ENCODE peak calls at places on chromosomes 12 and 14, in ten cellular contexts. J is testis, M is lung, I is transverse colon, B is coronary artery, S is Panc1, K is dorsolateral prefrontal cortex, C is tibial artery, W is stomach, Z is spleen. A is an unnamed sample.

GRCh38 chr12:92552412-92553108 is 150.2 kb upstream of the PLEKHG7 start:
- DNase-seq in I (no peak), B (no peak), W (no peak), K (no peak), J (no peak), S (no peak), Z (no peak), M (no peak), C (no peak), A (no peak)

GRCh38 chr14:104794099-104794498 is 1.4 kb downstream of the AKT1 start:
- DNase-seq in K (no peak), M (peak), B (no peak), C (no peak), S (no peak), I (peak), Z (peak), W (peak), J (peak), A (no peak)

GRCh38 chr12:91506461-91506860 is 323.8 kb upstream of the DCN start:
- DNase-seq in I (no peak), M (no peak), J (no peak), S (no peak), C (no peak), Z (no peak), K (no peak), W (no peak), B (no peak), A (no peak)

GRCh38 chr14:57492859-57493258 is 798 bp downstream of the CCDC198 start:
- DNase-seq in C (no peak), I (no peak), W (no peak), B (no peak), K (no peak), J (no peak), Z (no peak), S (no peak), M (no peak), A (no peak)

GRCh38 chr12:80513211-80513610 is 69.2 kb downstream of the PTPRQ start:
- DNase-seq in I (no peak), C (no peak), J (peak), Z (peak), K (no peak), W (no peak), S (no peak), M (no peak), B (no peak), A (no peak)

GRCh38 chr12:47751561-47751960 is 7.1 kb downstream of the RAPGEF3 start:
- DNase-seq in B (no peak), C (no peak), Z (no peak), K (no peak), S (no peak), I (no peak), J (no peak), M (no peak), W (no peak), A (no peak)

GRCh38 chr12:90959538-90960139 is 4.7 kb upstream of the CCER1 start:
- DNase-seq in M (no peak), Z (no peak), J (peak), I (no peak), K (no peak), W (no peak), B (no peak), S (no peak), C (no peak), A (no peak)

GRCh38 chr14:95111507-95112164 is 45.7 kb downstream of the DICER1 start:
- DNase-seq in I (no peak), B (no peak), C (no peak), J (no peak), W (no peak), Z (no peak), S (no peak), M (no peak), K (no peak), A (no peak)

DNA sequence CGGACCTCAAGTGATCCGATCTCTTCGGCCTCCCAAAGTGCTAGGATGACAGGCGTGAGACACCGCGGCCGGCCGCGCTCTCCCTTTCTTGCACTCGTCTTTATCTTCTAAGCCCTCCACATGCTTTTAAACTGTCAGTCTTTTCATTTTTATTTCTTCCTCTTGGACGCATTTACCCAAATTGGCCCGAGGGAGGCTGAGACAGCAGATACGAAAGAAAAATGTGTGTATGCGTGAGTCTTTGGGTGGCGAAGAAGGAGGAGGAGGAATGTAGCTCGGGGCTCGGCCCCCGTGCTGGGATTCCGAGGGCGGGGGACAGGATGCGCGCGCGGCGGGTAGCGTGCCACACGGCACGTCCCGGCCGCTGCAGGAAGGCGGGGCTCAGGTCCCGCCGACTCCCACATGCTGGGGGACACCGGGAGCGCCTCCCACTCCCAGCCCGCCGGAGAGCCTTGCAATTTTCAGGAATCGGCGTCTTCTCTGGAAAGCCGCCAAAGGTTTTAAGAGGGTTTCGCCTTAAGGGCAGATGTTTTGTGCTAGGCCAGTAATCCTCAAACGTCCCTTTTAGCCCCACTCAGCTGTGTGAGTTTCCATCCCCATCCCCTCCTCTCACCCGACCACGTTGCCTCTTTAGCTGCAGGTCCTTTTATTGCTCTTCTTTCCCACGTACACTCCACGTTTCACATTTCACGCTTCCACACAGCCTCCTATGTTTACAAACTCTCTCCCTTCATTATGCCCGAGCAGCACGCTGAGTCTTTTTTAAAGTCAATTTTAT is 34.7 kb upstream of the SLC2A3 start:
- DNase-seq in Z (peak), M (peak), W (peak), B (peak), K (peak), C (peak), I (peak), S (no peak), J (peak), A (peak)
- TF ChIP-seq CTCF in Z (no peak), M (no peak), W (no peak), B (no peak), K (no peak), C (no peak), I (no peak), S (no peak), J (no peak), A (no peak)

DNA sequence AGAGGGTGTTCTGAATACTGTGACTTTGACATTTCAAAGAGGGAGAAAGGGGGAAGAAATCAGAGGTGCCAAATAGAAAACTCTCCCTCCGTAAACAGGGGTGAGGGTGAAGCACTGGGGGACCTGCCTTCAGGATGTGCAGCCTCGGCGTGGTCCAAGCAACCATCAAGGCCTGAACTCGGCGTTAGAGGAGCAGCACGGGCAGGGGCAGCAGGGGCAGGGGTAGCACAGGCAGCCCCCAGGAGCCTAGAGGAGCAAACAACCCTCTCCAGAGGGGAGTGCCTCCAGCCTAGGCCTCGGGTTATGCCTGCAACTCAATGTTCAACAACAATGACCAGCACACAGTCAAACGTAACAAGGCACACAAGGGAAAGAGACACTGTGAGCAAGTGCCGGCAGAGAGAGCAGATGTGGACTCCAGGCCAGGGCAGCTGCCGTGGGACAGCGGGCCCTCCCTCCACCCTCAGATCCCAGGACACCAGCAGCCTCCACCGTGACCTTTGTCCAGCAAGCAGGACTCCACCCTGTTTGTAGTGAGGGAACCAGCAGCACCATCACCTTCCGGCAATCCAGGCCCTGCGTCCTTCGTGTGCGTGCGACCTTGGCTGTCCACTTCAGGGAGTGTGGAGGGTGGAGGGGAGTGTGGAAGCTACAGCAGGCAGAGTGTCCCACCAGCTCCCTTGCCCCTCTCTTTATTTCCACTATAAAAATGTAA is 18.0 kb downstream of the GALNT9 start:
- DNase-seq in C (no peak), M (no peak), S (no peak), K (no peak), I (no peak), B (no peak), Z (no peak), W (no peak), J (no peak), A (no peak)
- H3K4me3 ChIP-seq in C (no peak), M (no peak), S (no peak), K (no peak), I (no peak), B (no peak), Z (no peak), W (no peak), J (no peak), A (no peak)

GRCh38 chr12:103558879-103559278 is 28.2 kb upstream of the STAB2 start:
- DNase-seq in K (no peak), C (no peak), W (no peak), J (no peak), M (no peak), S (no peak), B (no peak), Z (no peak), I (no peak), A (no peak)

GRCh38 chr12:103561174-103561573 is 25.9 kb upstream of the STAB2 start:
- DNase-seq in B (no peak), W (no peak), M (no peak), I (no peak), C (no peak), K (no peak), Z (no peak), J (no peak), S (no peak), A (no peak)

GRCh38 chr12:103560604-103561101 is 26.4 kb upstream of the STAB2 start:
- DNase-seq in S (peak), B (no peak), J (no peak), Z (no peak), K (no peak), W (no peak), I (no peak), M (no peak), C (no peak), A (peak)

GRCh38 chr12:103556890-103557667 is 30.0 kb upstream of the STAB2 start:
- DNase-seq in K (no peak), S (no peak), J (peak), M (no peak), B (no peak), Z (no peak), I (no peak), W (no peak), C (no peak), A (no peak)
- H3K27ac ChIP-seq in K (no peak), S (no peak), J (peak), M (no peak), B (no peak), Z (no peak), I (peak), W (peak), C (no peak), A (no peak)

GRCh38 chr12:112858776-112859175 is 48.0 kb upstream of the OAS1 start:
- DNase-seq in J (no peak), I (no peak), C (no peak), Z (no peak), S (no peak), M (no peak), W (no peak), K (no peak), B (peak), A (no peak)

GRCh38 chr12:112852127-112852526 is 54.6 kb upstream of the OAS1 start:
- DNase-seq in C (no peak), J (no peak), B (no peak), I (no peak), Z (no peak), M (no peak), S (no peak), K (no peak), W (no peak), A (no peak)

GRCh38 chr12:112854344-112854743 is 52.4 kb upstream of the OAS1 start:
- DNase-seq in W (no peak), B (no peak), M (no peak), J (no peak), S (no peak), K (no peak), Z (no peak), C (no peak), I (no peak), A (no peak)

GRCh38 chr12:112852810-112853209 is 54.0 kb upstream of the OAS1 start:
- DNase-seq in K (no peak), C (no peak), B (no peak), I (no peak), W (no peak), M (no peak), S (no peak), Z (no peak), J (no peak), A (no peak)

GRCh38 chr12:112855375-112855774 is 51.4 kb upstream of the OAS1 start:
- DNase-seq in M (no peak), S (no peak), B (no peak), K (no peak), W (no peak), I (no peak), C (no peak), J (no peak), Z (no peak), A (no peak)
- TF ChIP-seq CTCF in M (no peak), S (peak), B (no peak), K (no peak), W (no peak), I (no peak), C (no peak), J (no peak), Z (no peak), A (no peak)

GRCh38 chr12:54974281-54974680 is 10.3 kb downstream of the TESPA1 start:
- DNase-seq in B (no peak), I (no peak), W (no peak), C (no peak), M (no peak), S (no peak), Z (peak), J (no peak), K (no peak), A (no peak)
- H3K4me3 ChIP-seq in B (no peak), I (no peak), W (no peak), C (no peak), M (no peak), S (no peak), Z (no peak), J (no peak), K (peak), A (no peak)